ENCODE peak calls at places on chromosomes 13 and 19, in four cellular contexts. F, T, D and Z are unnamed samples. For H3K4me1 and H3K9me3, the result is how much of the 10 kb centered on the place peaks cover.

GRCh38 chr19:42281175-42282035 is 12.4 kb downstream of the CIC start:
- DNase-seq in F (no peak), T (peak), D (no peak), Z (peak)

GRCh38 chr19:40414536-40415535 is 1.7 kb upstream of the PRX start:
- DNase-seq in F (no peak), D (no peak), T (no peak), Z (no peak)

GRCh38 chr13:85241045-85241444 is 558.2 kb downstream of the SLITRK6 start:
- DNase-seq in F (no peak), D (peak), T (peak), Z (no peak)

GRCh38 chr13:45512148-45512498 is 47.4 kb downstream of the COG3 start:
- DNase-seq in D (no peak), T (peak), F (no peak), Z (no peak)

GRCh38 chr13:95564948-95565347 is 12.4 kb downstream of the CLDN10 start:
- DNase-seq in F (no peak), T (peak), D (no peak), Z (no peak)

GRCh38 chr19:15248648-15249559 is 16.7 kb upstream of the EPHX3 start:
- DNase-seq in F (peak), D (peak), T (peak), Z (peak)

GRCh38 chr13:20960663-20961309 is 58.2 kb upstream of the XPO4 start:
- DNase-seq in D (no peak), F (no peak), T (no peak), Z (no peak)

GRCh38 chr19:15448778-15449619 is 757 bp downstream of the WIZ start:
- DNase-seq in F (no peak), T (no peak), D (no peak), Z (no peak)

GRCh38 chr13:110518571-110518970 is 43.0 kb downstream of the RAB20 start:
- DNase-seq in F (no peak), T (no peak), D (peak), Z (no peak)

GRCh38 chr19:41620171-41620570 is 6.7 kb downstream of the CEACAM4 start:
- DNase-seq in D (no peak), T (no peak), F (no peak), Z (no peak)

GRCh38 chr19:52566588-52566987 is 3.5 kb upstream of the ZNF701 start:
- DNase-seq in D (no peak), F (no peak), T (peak), Z (no peak)

GRCh38 chr19:17841810-17842662 is 5.7 kb downstream of the JAK3 start:
- DNase-seq in T (peak), D (peak), F (peak), Z (peak)

GRCh38 chr13:56351041-56351440 is 789.7 kb upstream of the PRR20A start:
- DNase-seq in D (no peak), T (no peak), F (no peak), Z (no peak)

GRCh38 chr13:53198699-53199098 is 170.1 kb downstream of the OLFM4 start:
- DNase-seq in F (no peak), D (no peak), T (no peak), Z (no peak)

GRCh38 chr13:44930907-44931676 is 58.2 kb downstream of the NUFIP1 start:
- DNase-seq in F (no peak), T (peak), D (no peak), Z (no peak)

GRCh38 chr13:43786766-43787517 is at the start of gene ENOX1:
- DNase-seq in F (no peak), D (peak), T (peak), Z (peak)

GRCh38 chr13:22596157-22596863 is 584.5 kb upstream of the SGCG start:
- DNase-seq in D (no peak), F (no peak), T (no peak), Z (peak)

GRCh38 chr19:38869160-38869835 is 8.8 kb downstream of the RINL start:
- DNase-seq in D (peak), F (no peak), T (no peak), Z (no peak)

GRCh38 chr19:39126593-39127187 is 1.1 kb downstream of the PAK4 start:
- DNase-seq in T (peak), F (no peak), D (peak), Z (no peak)

GRCh38 chr13:101915755-101916107 is 463.3 kb downstream of the ITGBL1 start:
- DNase-seq in T (no peak), F (no peak), D (no peak), Z (no peak)

GRCh38 chr19:19361075-19361594 is 40.5 kb downstream of the MAU2 start:
- DNase-seq in F (peak), D (peak), T (peak), Z (peak)

GRCh38 chr19:1244693-1245451 is 3.3 kb downstream of the ATP5F1D start:
- DNase-seq in T (no peak), D (peak), F (no peak), Z (peak)

GRCh38 chr19:39032164-39032918 is at the start of gene FBXO27:
- DNase-seq in F (no peak), T (no peak), D (peak), Z (no peak)

GRCh38 chr13:73844986-73845385 is 289.2 kb downstream of the KLF12 start:
- DNase-seq in T (peak), D (no peak), F (no peak), Z (no peak)

GRCh38 chr19:16051254-16052025 is 24.9 kb upstream of the TPM4 start:
- DNase-seq in T (no peak), F (no peak), D (no peak), Z (no peak)

GRCh38 chr13:100808330-100808729 is 133.7 kb upstream of the TMTC4 start:
- DNase-seq in F (no peak), T (no peak), D (no peak), Z (no peak)

GRCh38 chr19:38073806-38074685 is 150.0 kb downstream of the DPF1 start:
- DNase-seq in D (no peak), F (no peak), T (no peak), Z (no peak)

GRCh38 chr13:45691667-45692066 is 10.5 kb upstream of the CBY2 start:
- DNase-seq in T (no peak), F (no peak), D (no peak), Z (no peak)

GRCh38 chr13:19634129-19634740 is 776 bp downstream of the MPHOSPH8 start:
- DNase-seq in D (peak), F (peak), T (peak), Z (no peak)

GRCh38 chr19:17333611-17334413 is 843 bp downstream of the ANO8 start:
- DNase-seq in T (peak), D (peak), F (no peak), Z (peak)

GRCh38 chr19:8580710-8581281 is 3.6 kb upstream of the MYO1F start:
- DNase-seq in D (peak), T (peak), F (peak), Z (peak)

GRCh38 chr19:18683955-18684641 is 618 bp downstream of the CRTC1 start:
- DNase-seq in F (no peak), T (no peak), D (no peak), Z (no peak)

GRCh38 chr19:46385636-46386035 is 27.7 kb downstream of the CCDC8 start:
- DNase-seq in F (no peak), D (no peak), T (no peak), Z (no peak)

GRCh38 chr13:112986470-112986869 is 17.5 kb downstream of the MCF2L start:
- DNase-seq in T (no peak), F (no peak), D (no peak), Z (no peak)
- H3K4me1 ChIP-seq in T (under half), F (under half), D (under half), Z (under half)

GRCh38 chr19:11807099-11807380 is 7.0 kb upstream of the ZNF440 start:
- DNase-seq in F (no peak), T (no peak), D (no peak), Z (no peak)
- H3K9me3 ChIP-seq in F (under half), T (under half), D (under half), Z (under half)

GRCh38 chr19:6534451-6535093 is 3.7 kb downstream of the TNFSF9 start:
- DNase-seq in F (no peak), T (no peak), D (no peak), Z (no peak)
- H3K4me1 ChIP-seq in F (under half), T (under half), D (under half), Z (under half)

GRCh38 chr19:55297267-55297666 is 13.5 kb downstream of the BRSK1 start:
- DNase-seq in D (no peak), T (no peak), F (no peak), Z (no peak)
- H3K9me3 ChIP-seq in D (under half), T (under half), F (under half), Z (under half)

GRCh38 chr19:49638360-49638759 is 1.6 kb downstream of the RRAS start:
- DNase-seq in T (no peak), F (no peak), D (no peak), Z (no peak)
- H3K4me1 ChIP-seq in T (under half), F (under half), D (half or more), Z (under half)

GRCh38 chr19:23547156-23547555 is 139.9 kb downstream of the ZNF675 start:
- DNase-seq in T (no peak), D (no peak), F (no peak), Z (no peak)

GRCh38 chr19:23541991-23542390 is 145.0 kb downstream of the ZNF675 start:
- DNase-seq in D (no peak), F (no peak), T (no peak), Z (no peak)

GRCh38 chr19:23542562-23542961 is 144.4 kb downstream of the ZNF675 start:
- DNase-seq in F (no peak), T (no peak), D (no peak), Z (no peak)

GRCh38 chr19:23539499-23539898 is 144.2 kb upstream of the ZNF91 start:
- DNase-seq in T (no peak), F (no peak), D (no peak), Z (no peak)

GRCh38 chr19:23543351-23543750 is 143.7 kb downstream of the ZNF675 start:
- DNase-seq in T (no peak), F (no peak), D (no peak), Z (no peak)
- H3K9me3 ChIP-seq in T (under half), F (under half), D (under half), Z (under half)

GRCh38 chr19:4712771-4713170 is 10.9 kb downstream of the DPP9 start:
- DNase-seq in D (no peak), F (no peak), T (no peak), Z (no peak)

GRCh38 chr19:4707956-4708650 is 15.5 kb downstream of the DPP9 start:
- DNase-seq in F (no peak), T (peak), D (no peak), Z (peak)

GRCh38 chr19:4711211-4711610 is 12.4 kb downstream of the DPP9 start:
- DNase-seq in F (no peak), T (no peak), D (no peak), Z (no peak)

GRCh38 chr19:4709440-4710280 is 14.0 kb downstream of the DPP9 start:
- DNase-seq in T (no peak), D (no peak), F (no peak), Z (peak)

GRCh38 chr19:4710281-4710600 is 13.4 kb downstream of the DPP9 start:
- DNase-seq in F (no peak), D (no peak), T (no peak), Z (no peak)
- H3K4me1 ChIP-seq in F (under half), D (under half), T (under half), Z (under half)